ENCODE peak calls at places on chromosome 1, in seven cellular contexts. One of them, this sample, is unnamed.

GRCh38 chr1:56866656-56867055 is 12.1 kb downstream of the C8A start:
- DNase-seq in neural crest cell: no peak
- DNase-seq in M059J: peak
- DNase-seq in AG04449: peak
- DNase-seq in Right ventricle myocardium superior: no peak
- DNase-seq in tibial artery: no peak
- DNase-seq in NCI-H1092 treated with DMSO at 0.1 percent for 48 hours: no peak
- DNase-seq in this sample: no peak

GRCh38 chr1:23101891-23102688 is 66.6 kb downstream of the LUZP1 start:
- DNase-seq in neural crest cell: no peak
- DNase-seq in M059J: peak
- DNase-seq in AG04449: no peak
- DNase-seq in Right ventricle myocardium superior: no peak
- DNase-seq in tibial artery: no peak
- DNase-seq in NCI-H1092 treated with DMSO at 0.1 percent for 48 hours: no peak
- DNase-seq in this sample: no peak

GRCh38 chr1:205488074-205488723 is 16.3 kb upstream of the CDK18 start:
- DNase-seq in neural crest cell: peak
- DNase-seq in M059J: peak
- DNase-seq in AG04449: no peak
- DNase-seq in Right ventricle myocardium superior: no peak
- DNase-seq in tibial artery: peak
- DNase-seq in NCI-H1092 treated with DMSO at 0.1 percent for 48 hours: peak
- DNase-seq in this sample: peak

GRCh38 chr1:232084584-232085223 is 458.1 kb downstream of the DISC1 start:
- DNase-seq in neural crest cell: no peak
- DNase-seq in M059J: peak
- DNase-seq in AG04449: no peak
- DNase-seq in Right ventricle myocardium superior: no peak
- DNase-seq in tibial artery: no peak
- DNase-seq in NCI-H1092 treated with DMSO at 0.1 percent for 48 hours: no peak
- DNase-seq in this sample: peak

GRCh38 chr1:236075848-236076247 is 11.0 kb upstream of the NID1 start:
- DNase-seq in neural crest cell: no peak
- DNase-seq in M059J: no peak
- DNase-seq in AG04449: no peak
- DNase-seq in Right ventricle myocardium superior: no peak
- DNase-seq in tibial artery: no peak
- DNase-seq in NCI-H1092 treated with DMSO at 0.1 percent for 48 hours: no peak
- DNase-seq in this sample: no peak

GRCh38 chr1:4977701-4978100 is 323.3 kb downstream of the AJAP1 start:
- DNase-seq in neural crest cell: no peak
- DNase-seq in M059J: no peak
- DNase-seq in AG04449: no peak
- DNase-seq in Right ventricle myocardium superior: no peak
- DNase-seq in tibial artery: no peak
- DNase-seq in NCI-H1092 treated with DMSO at 0.1 percent for 48 hours: no peak
- DNase-seq in this sample: no peak

GRCh38 chr1:5659606-5660005 is 332.6 kb downstream of the NPHP4 start:
- DNase-seq in neural crest cell: no peak
- DNase-seq in M059J: no peak
- DNase-seq in AG04449: no peak
- DNase-seq in Right ventricle myocardium superior: no peak
- DNase-seq in tibial artery: no peak
- DNase-seq in NCI-H1092 treated with DMSO at 0.1 percent for 48 hours: no peak
- DNase-seq in this sample: no peak

GRCh38 chr1:31416101-31416736 is 3.2 kb downstream of the SERINC2 start:
- DNase-seq in neural crest cell: no peak
- DNase-seq in M059J: peak
- DNase-seq in AG04449: no peak
- DNase-seq in Right ventricle myocardium superior: no peak
- DNase-seq in tibial artery: no peak
- DNase-seq in NCI-H1092 treated with DMSO at 0.1 percent for 48 hours: no peak
- DNase-seq in this sample: no peak

GRCh38 chr1:156471496-156472490 is 28.8 kb downstream of the MEF2D start:
- DNase-seq in neural crest cell: no peak
- DNase-seq in M059J: no peak
- DNase-seq in AG04449: no peak
- DNase-seq in Right ventricle myocardium superior: peak
- DNase-seq in tibial artery: peak
- DNase-seq in NCI-H1092 treated with DMSO at 0.1 percent for 48 hours: peak
- DNase-seq in this sample: no peak

GRCh38 chr1:24193046-24193445 is 6.0 kb upstream of the IFNLR1 start:
- DNase-seq in neural crest cell: no peak
- DNase-seq in M059J: no peak
- DNase-seq in AG04449: no peak
- DNase-seq in Right ventricle myocardium superior: no peak
- DNase-seq in tibial artery: no peak
- DNase-seq in NCI-H1092 treated with DMSO at 0.1 percent for 48 hours: no peak
- DNase-seq in this sample: peak

GRCh38 chr1:101260531-101260930 is 23.7 kb downstream of the S1PR1 start:
- DNase-seq in neural crest cell: no peak
- DNase-seq in M059J: peak
- DNase-seq in AG04449: no peak
- DNase-seq in Right ventricle myocardium superior: no peak
- DNase-seq in tibial artery: no peak
- DNase-seq in NCI-H1092 treated with DMSO at 0.1 percent for 48 hours: no peak
- DNase-seq in this sample: no peak

GRCh38 chr1:4692437-4692836 is 38.0 kb downstream of the AJAP1 start:
- DNase-seq in neural crest cell: no peak
- DNase-seq in M059J: no peak
- DNase-seq in AG04449: no peak
- DNase-seq in Right ventricle myocardium superior: no peak
- DNase-seq in tibial artery: no peak
- DNase-seq in NCI-H1092 treated with DMSO at 0.1 percent for 48 hours: no peak
- DNase-seq in this sample: no peak

This sample was measured in H9.